ENCODE peak calls at places on chromosomes 6 and 20, in nine cellular contexts. N, U, C, V, S, G, J, A and H are unnamed samples.

GRCh38 chr6:111228094-111228493 is 140.8 kb downstream of the SLC16A10 start:
- DNase-seq in N (peak), V (no peak), J (no peak), S (peak), G (no peak), A (peak), C (no peak), U (no peak), H (no peak)

GRCh38 chr6:148818939-148819575 is 72.2 kb downstream of the UST start:
- DNase-seq in N (no peak), C (no peak), S (no peak), U (no peak), V (no peak), G (no peak), A (no peak), J (peak), H (no peak)

GRCh38 chr6:49416195-49416594 is 46.9 kb downstream of the MMUT start:
- DNase-seq in U (no peak), J (no peak), A (no peak), C (no peak), V (no peak), G (no peak), S (no peak), N (no peak), H (no peak)

GRCh38 chr6:72363844-72364740 is 257.8 kb upstream of the KCNQ5 start:
- DNase-seq in A (peak), C (no peak), U (no peak), S (peak), N (peak), G (no peak), V (no peak), J (peak), H (no peak)

GRCh38 chr6:15430181-15430580 is 184.3 kb downstream of the JARID2 start:
- DNase-seq in S (no peak), N (peak), V (no peak), J (peak), U (no peak), C (no peak), A (peak), G (no peak), H (no peak)

GRCh38 chr6:87066449-87067288 is 28.2 kb downstream of the CGA start:
- DNase-seq in N (peak), G (no peak), C (peak), S (peak), A (peak), U (no peak), V (peak), J (peak), H (peak)

GRCh38 chr6:32973144-32973854 is 4.9 kb downstream of the BRD2 start:
- DNase-seq in V (no peak), N (no peak), S (no peak), G (peak), U (no peak), C (peak), A (no peak), J (no peak), H (no peak)

GRCh38 chr20:62861732-62862336 is at the start of gene TCFL5:
- DNase-seq in S (peak), A (peak), C (peak), J (peak), V (peak), U (peak), G (peak), N (peak), H (peak)

GRCh38 chr6:77298298-77298697 is 165.0 kb downstream of the HTR1B start:
- DNase-seq in C (no peak), J (no peak), U (no peak), G (no peak), S (no peak), A (no peak), V (no peak), N (no peak), H (no peak)

GRCh38 chr6:136788069-136788902 is 4.0 kb downstream of the MAP3K5 start:
- DNase-seq in N (peak), G (no peak), A (peak), V (no peak), J (no peak), S (peak), C (no peak), U (no peak), H (no peak)

GRCh38 chr6:141103246-141103645 is 1029.5 kb upstream of the GJE1 start:
- DNase-seq in N (peak), A (peak), U (no peak), G (no peak), J (peak), S (peak), C (no peak), V (no peak), H (no peak)

GRCh38 chr6:166750125-166750793 is 123.2 kb upstream of the RPS6KA2 start:
- DNase-seq in A (no peak), V (no peak), J (no peak), C (no peak), N (no peak), G (no peak), U (no peak), S (no peak), H (no peak)

GRCh38 chr6:43981363-43981990 is 145.8 kb downstream of the MRPL14 start:
- DNase-seq in G (no peak), J (no peak), C (no peak), V (no peak), A (no peak), U (no peak), N (no peak), S (no peak), H (no peak)

GRCh38 chr6:71239694-71240093 is 48.9 kb upstream of the OGFRL1 start:
- DNase-seq in G (no peak), V (no peak), U (no peak), J (no peak), C (no peak), A (peak), N (peak), S (no peak), H (no peak)

GRCh38 chr20:21968486-21968885 is 263.0 kb downstream of the PAX1 start:
- DNase-seq in V (no peak), S (no peak), C (no peak), A (no peak), N (no peak), J (no peak), G (no peak), U (no peak), H (no peak)

GRCh38 chr6:111552241-111552744 is 53.4 kb downstream of the TRAF3IP2 start:
- DNase-seq in J (peak), G (no peak), N (peak), V (peak), C (no peak), U (no peak), A (peak), S (peak), H (no peak)

GRCh38 chr20:41004561-41005360 is 23.9 kb upstream of the TOP1 start:
- DNase-seq in V (peak), U (no peak), N (peak), G (no peak), C (no peak), A (no peak), S (peak), J (no peak), H (no peak)

GRCh38 chr6:6591778-6592388 is 3.4 kb downstream of the LY86 start:
- DNase-seq in S (no peak), V (no peak), A (no peak), J (no peak), U (no peak), N (no peak), G (no peak), C (no peak), H (no peak)

GRCh38 chr6:3749390-3749978 is 2.0 kb downstream of the PXDC1 start:
- DNase-seq in G (no peak), U (no peak), V (no peak), N (no peak), C (no peak), A (no peak), J (no peak), S (no peak), H (no peak)

GRCh38 chr6:35733633-35734032 is 3.2 kb upstream of the ARMC12 start:
- DNase-seq in G (no peak), A (no peak), U (no peak), V (peak), J (no peak), C (no peak), N (no peak), S (no peak), H (no peak)

GRCh38 chr20:62232194-62232593 is 6.1 kb upstream of the OSBPL2 start:
- DNase-seq in A (no peak), N (no peak), C (no peak), V (no peak), G (no peak), J (no peak), U (no peak), S (no peak), H (no peak)

GRCh38 chr6:30754631-30755030 is 10.3 kb upstream of the IER3 start:
- DNase-seq in V (no peak), C (no peak), G (no peak), J (no peak), S (no peak), A (no peak), U (no peak), N (no peak), H (no peak)

GRCh38 chr6:125363360-125364121 is 61.8 kb upstream of the HDDC2 start:
- DNase-seq in A (peak), C (no peak), S (no peak), U (no peak), N (peak), J (no peak), V (peak), G (no peak), H (no peak)

GRCh38 chr6:70210462-70210861 is 92.4 kb downstream of the COL9A1 start:
- DNase-seq in C (no peak), A (peak), N (peak), U (no peak), J (no peak), G (no peak), S (no peak), V (peak), H (no peak)

GRCh38 chr6:16959789-16960188 is 142.1 kb upstream of the STMND1 start:
- DNase-seq in U (no peak), S (no peak), J (no peak), G (no peak), C (no peak), N (no peak), V (no peak), A (no peak), H (no peak)

GRCh38 chr6:138647006-138647405 is 126.6 kb upstream of the CCDC28A start:
- DNase-seq in S (peak), U (no peak), N (peak), A (peak), G (no peak), C (no peak), J (peak), V (no peak), H (no peak)

GRCh38 chr6:40550096-40550731 is 37.0 kb downstream of the LRFN2 start:
- DNase-seq in G (no peak), A (peak), J (peak), V (no peak), N (peak), S (peak), C (peak), U (no peak), H (no peak)

GRCh38 chr6:26097268-26097875 is 10.1 kb downstream of the HFE start:
- DNase-seq in C (peak), A (peak), G (peak), V (peak), U (no peak), S (no peak), J (no peak), N (peak), H (peak)